ENCODE peak calls at places on chromosomes 6 and 20, in four cellular contexts. N is pancreas, L is foreskin fibroblast, V is HepG2. X is an unnamed sample.

GRCh38 chr20:8431538-8432434 is 299.7 kb downstream of the PLCB1 start:
- DNase-seq in N (peak), L (no peak), V (no peak), X (no peak)

GRCh38 chr20:64063389-64064144 is 569 bp downstream of the TCEA2 start:
- DNase-seq in N (no peak), L (no peak), V (no peak), X (no peak)

GRCh38 chr6:143401636-143402370 is 48.7 kb downstream of the ADAT2 start:
- DNase-seq in N (no peak), L (no peak), V (no peak), X (no peak)

GRCh38 chr6:44073612-44074382 is 53.5 kb downstream of the MRPL14 start:
- DNase-seq in N (no peak), L (no peak), V (no peak), X (no peak)

GRCh38 chr20:58717278-58718091 is 24.9 kb downstream of the NPEPL1 start:
- DNase-seq in N (peak), L (no peak), V (no peak), X (peak)

GRCh38 chr20:20547221-20547875 is 165.1 kb downstream of the RALGAPA2 start:
- DNase-seq in N (no peak), L (peak), V (peak), X (no peak)

GRCh38 chr6:102717737-102718427 is 1324.4 kb downstream of the GRIK2 start:
- DNase-seq in N (no peak), L (no peak), V (no peak), X (no peak)

GRCh38 chr20:34724172-34724571 is 20.0 kb downstream of the TP53INP2 start:
- DNase-seq in N (no peak), L (no peak), V (no peak), X (no peak)

GRCh38 chr20:46261456-46262253 is 46.6 kb downstream of the CDH22 start:
- DNase-seq in N (no peak), L (no peak), V (no peak), X (no peak)

GRCh38 chr6:46334442-46334841 is 156.8 kb downstream of the RCAN2 start:
- DNase-seq in N (no peak), L (no peak), V (no peak), X (no peak)

GRCh38 chr6:84762220-84762940 is 2.0 kb downstream of the TBX18 start:
- DNase-seq in N (peak), L (no peak), V (no peak), X (no peak)

GRCh38 chr6:151430886-151431285 is 21.0 kb downstream of the RMND1 start:
- DNase-seq in N (no peak), L (no peak), V (peak), X (no peak)

GRCh38 chr6:162999575-163000285 is 272.0 kb downstream of the PACRG start:
- DNase-seq in N (no peak), L (peak), V (no peak), X (no peak)

GRCh38 chr6:144928847-144929246 is 643.7 kb downstream of the UTRN start:
- DNase-seq in N (no peak), L (no peak), V (no peak), X (no peak)

DNA sequence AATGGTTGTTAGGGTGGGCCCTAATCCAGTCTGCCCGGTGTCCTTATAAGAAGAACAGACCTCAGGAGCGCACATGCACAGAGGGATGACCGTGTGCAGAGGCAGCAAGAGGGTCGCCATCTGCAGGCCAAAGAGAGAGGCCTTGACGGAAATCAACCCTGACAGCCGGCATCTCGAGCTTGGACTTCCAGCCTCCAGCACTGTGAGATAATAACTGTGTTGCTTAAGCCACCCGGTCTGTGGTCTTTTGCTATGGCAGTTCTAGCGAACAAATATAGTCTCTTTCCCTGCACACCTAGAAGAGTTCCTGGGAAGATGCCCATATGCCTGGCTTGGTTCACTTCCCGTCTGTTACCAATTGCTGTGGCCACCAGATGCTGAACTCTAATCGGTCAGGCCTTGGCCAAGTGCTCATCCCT is 35.3 kb upstream of the PTGIS start:
- DNase-seq in N (no peak), L (peak), V (peak), X (no peak)
- TF ChIP-seq CTCF in N (no peak), L (peak), V (peak), X (no peak)

GRCh38 chr6:169930799-169931198 is 179.4 kb downstream of the ERMARD start:
- DNase-seq in N (no peak), L (no peak), V (no peak), X (no peak)
- TF ChIP-seq CTCF in N (no peak), L (no peak), V (peak), X (no peak)

GRCh38 chr20:49045440-49046086 is 549 bp upstream of the CSE1L start:
- DNase-seq in N (peak), L (peak), V (peak), X (no peak)

GRCh38 chr20:49043000-49043399 is 3.1 kb upstream of the CSE1L start:
- DNase-seq in N (no peak), L (no peak), V (no peak), X (no peak)

GRCh38 chr20:49046087-49046900 is at the start of gene CSE1L:
- DNase-seq in N (peak), L (peak), V (peak), X (peak)
- TF ChIP-seq CTCF in N (no peak), L (no peak), V (no peak), X (no peak)

DNA sequence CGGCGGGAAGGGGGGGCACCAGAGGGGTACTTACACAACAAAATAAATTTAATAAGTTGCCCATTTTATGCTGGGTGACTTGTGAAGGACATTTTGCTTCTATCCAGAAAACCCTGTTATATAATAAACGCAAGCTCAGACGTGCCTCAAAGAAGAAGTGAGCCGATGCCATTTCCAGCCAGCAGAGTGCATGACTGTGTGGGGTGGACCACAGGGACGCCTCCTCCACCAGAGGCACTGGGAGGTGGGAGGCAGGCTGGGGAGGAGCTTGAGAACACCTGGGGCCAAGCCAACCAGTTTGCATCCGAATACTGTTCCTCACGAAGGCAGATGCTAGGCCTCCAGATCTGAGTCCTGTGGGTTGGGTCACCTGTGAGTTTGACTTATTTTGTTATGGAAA is 363.9 kb downstream of the RNGTT start:
- DNase-seq in N (no peak), L (no peak), V (peak), X (no peak)
- TF ChIP-seq CTCF in N (no peak), L (no peak), V (peak), X (no peak)

GRCh38 chr20:44850883-44851282 is 34.6 kb upstream of the YWHAB start:
- DNase-seq in N (no peak), L (no peak), V (no peak), X (no peak)

GRCh38 chr20:44851545-44851944 is 34.0 kb upstream of the YWHAB start:
- DNase-seq in N (no peak), L (no peak), V (no peak), X (no peak)

GRCh38 chr20:44848254-44849015 is 37.1 kb upstream of the YWHAB start:
- DNase-seq in N (no peak), L (no peak), V (no peak), X (no peak)

GRCh38 chr20:44850272-44850671 is 35.2 kb upstream of the YWHAB start:
- DNase-seq in N (no peak), L (no peak), V (no peak), X (no peak)

GRCh38 chr20:44849712-44850111 is 35.8 kb upstream of the YWHAB start:
- DNase-seq in N (no peak), L (no peak), V (no peak), X (no peak)
- TF ChIP-seq CTCF in N (no peak), L (no peak), V (no peak), X (no peak)

GRCh38 chr6:28867078-28867414 is 56.7 kb downstream of the TRIM27 start:
- DNase-seq in N (no peak), L (peak), V (no peak), X (no peak)

GRCh38 chr6:28863607-28864320 is 60.0 kb downstream of the TRIM27 start:
- DNase-seq in N (peak), L (peak), V (peak), X (peak)

GRCh38 chr6:28868873-28869272 is 54.9 kb downstream of the TRIM27 start:
- DNase-seq in N (no peak), L (no peak), V (no peak), X (no peak)

GRCh38 chr6:28864321-28864923 is 59.4 kb downstream of the TRIM27 start:
- DNase-seq in N (no peak), L (no peak), V (no peak), X (no peak)

DNA sequence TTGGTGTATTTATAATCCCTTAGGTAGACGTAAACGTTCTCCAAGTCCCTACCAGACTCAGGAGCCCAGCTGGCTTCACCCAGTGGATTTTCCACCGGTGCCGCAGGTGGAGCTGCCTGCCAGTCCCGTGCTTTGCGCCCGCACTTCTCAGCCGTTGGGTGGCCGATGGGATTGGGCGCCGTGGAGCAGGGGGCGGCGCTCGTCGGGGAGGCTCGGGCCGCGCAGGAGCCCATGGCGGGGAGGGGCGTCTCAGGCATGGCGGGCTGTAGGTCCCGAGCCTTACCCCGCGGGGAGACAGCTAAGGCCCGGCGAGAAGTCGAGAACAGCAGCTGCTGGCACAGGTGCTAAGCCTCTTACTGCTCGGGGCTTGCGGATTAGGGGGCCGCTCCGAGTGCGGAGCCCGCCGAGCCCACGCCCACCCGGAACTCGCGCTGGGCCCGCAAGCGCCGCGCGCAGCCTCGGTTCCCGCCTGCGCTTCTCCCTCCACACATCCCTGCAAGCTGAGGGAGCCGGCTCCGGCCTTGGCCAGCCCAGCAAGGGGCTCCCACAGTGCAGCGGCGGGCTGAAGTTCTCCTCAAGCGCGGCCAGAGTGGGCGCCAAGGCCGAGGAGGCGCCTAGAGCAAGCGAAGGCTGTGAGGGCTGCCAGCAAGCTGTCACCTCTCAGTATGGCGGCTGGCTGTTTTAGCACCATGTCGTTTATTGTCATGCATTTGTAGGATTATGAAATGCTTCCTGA is 57.3 kb downstream of the TRIM27 start:
- DNase-seq in N (peak), L (peak), V (peak), X (peak)
- TF ChIP-seq CTCF in N (no peak), L (no peak), V (peak), X (no peak)

GRCh38 chr6:128275030-128275429 is 245.4 kb downstream of the PTPRK start:
- DNase-seq in N (no peak), L (peak), V (no peak), X (no peak)
- TF ChIP-seq CTCF in N (no peak), L (no peak), V (no peak), X (no peak)